ENCODE peak calls at places on chromosomes 7 and 10, in five cellular contexts. One of them, this sample, is unnamed.

GRCh38 chr7:92133133-92133736 is 1.0 kb downstream of the CYP51A1 start:
- DNase-seq in PC-9: no peak
- DNase-seq in ascending aorta: no peak
- DNase-seq in stimulated activated CD4-positive, alpha-beta T cell treated with anti-CD3 and anti-CD28 coated beads, Interleukin-2, amount 100 ng/mL, for 24 hours: no peak
- DNase-seq in brain microvascular endothelial cell: no peak
- DNase-seq in this sample: no peak

GRCh38 chr10:68208424-68209042 is 23.4 kb downstream of the ATOH7 start:
- DNase-seq in PC-9: peak; percentile 63
- DNase-seq in brain microvascular endothelial cell: peak; percentile 72
- DNase-seq in stimulated activated CD4-positive, alpha-beta T cell treated with anti-CD3 and anti-CD28 coated beads, Interleukin-2, amount 100 ng/mL, for 24 hours: peak; percentile 9
- DNase-seq in ascending aorta: no peak
- DNase-seq in this sample: peak; percentile 24

GRCh38 chr10:27319752-27320561 is 79.4 kb upstream of the ACBD5 start:
- DNase-seq in stimulated activated CD4-positive, alpha-beta T cell treated with anti-CD3 and anti-CD28 coated beads, Interleukin-2, amount 100 ng/mL, for 24 hours: peak; percentile 45
- DNase-seq in PC-9: peak; percentile 86
- DNase-seq in brain microvascular endothelial cell: peak; percentile 13
- DNase-seq in ascending aorta: peak; percentile 49
- DNase-seq in this sample: peak; percentile 27

GRCh38 chr7:6536262-6536770 is 14.9 kb downstream of the GRID2IP start:
- DNase-seq in stimulated activated CD4-positive, alpha-beta T cell treated with anti-CD3 and anti-CD28 coated beads, Interleukin-2, amount 100 ng/mL, for 24 hours: no peak
- DNase-seq in brain microvascular endothelial cell: no peak
- DNase-seq in PC-9: no peak
- DNase-seq in ascending aorta: no peak
- DNase-seq in this sample: no peak

GRCh38 chr10:85920311-85920710 is 446.3 kb downstream of the GRID1 start:
- DNase-seq in PC-9: no peak
- DNase-seq in stimulated activated CD4-positive, alpha-beta T cell treated with anti-CD3 and anti-CD28 coated beads, Interleukin-2, amount 100 ng/mL, for 24 hours: no peak
- DNase-seq in brain microvascular endothelial cell: no peak
- DNase-seq in ascending aorta: no peak
- DNase-seq in this sample: no peak

GRCh38 chr10:4434536-4435071 is 391.4 kb upstream of the AKR1E2 start:
- DNase-seq in PC-9: no peak
- DNase-seq in brain microvascular endothelial cell: no peak
- DNase-seq in ascending aorta: no peak
- DNase-seq in stimulated activated CD4-positive, alpha-beta T cell treated with anti-CD3 and anti-CD28 coated beads, Interleukin-2, amount 100 ng/mL, for 24 hours: no peak
- DNase-seq in this sample: no peak

GRCh38 chr7:82360591-82361386 is 82.8 kb downstream of the CACNA2D1 start:
- DNase-seq in ascending aorta: no peak
- DNase-seq in PC-9: no peak
- DNase-seq in stimulated activated CD4-positive, alpha-beta T cell treated with anti-CD3 and anti-CD28 coated beads, Interleukin-2, amount 100 ng/mL, for 24 hours: no peak
- DNase-seq in brain microvascular endothelial cell: no peak
- DNase-seq in this sample: no peak

GRCh38 chr7:25173184-25173583 is 48.1 kb upstream of the CYCS start:
- DNase-seq in brain microvascular endothelial cell: no peak
- DNase-seq in ascending aorta: no peak
- DNase-seq in stimulated activated CD4-positive, alpha-beta T cell treated with anti-CD3 and anti-CD28 coated beads, Interleukin-2, amount 100 ng/mL, for 24 hours: no peak
- DNase-seq in PC-9: no peak
- DNase-seq in this sample: no peak

GRCh38 chr10:58477122-58477521 is 35.5 kb upstream of the BICC1 start:
- DNase-seq in PC-9: no peak
- DNase-seq in brain microvascular endothelial cell: peak; percentile 34
- DNase-seq in ascending aorta: no peak
- DNase-seq in stimulated activated CD4-positive, alpha-beta T cell treated with anti-CD3 and anti-CD28 coated beads, Interleukin-2, amount 100 ng/mL, for 24 hours: no peak
- DNase-seq in this sample: no peak

GRCh38 chr10:61942997-61943457 is 41.5 kb downstream of the ARID5B start:
- DNase-seq in ascending aorta: no peak
- DNase-seq in PC-9: peak; percentile 72
- DNase-seq in brain microvascular endothelial cell: peak; percentile 25
- DNase-seq in stimulated activated CD4-positive, alpha-beta T cell treated with anti-CD3 and anti-CD28 coated beads, Interleukin-2, amount 100 ng/mL, for 24 hours: no peak
- DNase-seq in this sample: no peak

GRCh38 chr7:91198371-91198770 is 65.9 kb upstream of the FZD1 start:
- DNase-seq in brain microvascular endothelial cell: no peak
- DNase-seq in stimulated activated CD4-positive, alpha-beta T cell treated with anti-CD3 and anti-CD28 coated beads, Interleukin-2, amount 100 ng/mL, for 24 hours: no peak
- DNase-seq in PC-9: no peak
- DNase-seq in ascending aorta: no peak
- DNase-seq in this sample: no peak

GRCh38 chr10:84118395-84119006 is 20.8 kb upstream of the GHITM start:
- DNase-seq in brain microvascular endothelial cell: no peak
- DNase-seq in stimulated activated CD4-positive, alpha-beta T cell treated with anti-CD3 and anti-CD28 coated beads, Interleukin-2, amount 100 ng/mL, for 24 hours: no peak
- DNase-seq in PC-9: peak; percentile 40
- DNase-seq in ascending aorta: no peak
- DNase-seq in this sample: no peak

GRCh38 chr7:28069788-28070187 is 110.8 kb downstream of the JAZF1 start:
- DNase-seq in stimulated activated CD4-positive, alpha-beta T cell treated with anti-CD3 and anti-CD28 coated beads, Interleukin-2, amount 100 ng/mL, for 24 hours: no peak
- DNase-seq in brain microvascular endothelial cell: no peak
- DNase-seq in ascending aorta: no peak
- DNase-seq in PC-9: no peak
- DNase-seq in this sample: no peak

GRCh38 chr10:30828227-30828626 is 198.7 kb upstream of the LYZL2 start:
- DNase-seq in stimulated activated CD4-positive, alpha-beta T cell treated with anti-CD3 and anti-CD28 coated beads, Interleukin-2, amount 100 ng/mL, for 24 hours: no peak
- DNase-seq in brain microvascular endothelial cell: no peak
- DNase-seq in PC-9: no peak
- DNase-seq in ascending aorta: no peak
- DNase-seq in this sample: no peak

GRCh38 chr10:119521443-119522204 is 20.9 kb downstream of the RGS10 start:
- DNase-seq in ascending aorta: no peak
- DNase-seq in brain microvascular endothelial cell: peak; percentile 26
- DNase-seq in stimulated activated CD4-positive, alpha-beta T cell treated with anti-CD3 and anti-CD28 coated beads, Interleukin-2, amount 100 ng/mL, for 24 hours: no peak
- DNase-seq in PC-9: peak; percentile 85
- DNase-seq in this sample: no peak

GRCh38 chr10:101161494-101162299 is 30.6 kb downstream of the TLX1 start:
- DNase-seq in brain microvascular endothelial cell: peak; percentile 50
- DNase-seq in ascending aorta: no peak
- DNase-seq in stimulated activated CD4-positive, alpha-beta T cell treated with anti-CD3 and anti-CD28 coated beads, Interleukin-2, amount 100 ng/mL, for 24 hours: peak; percentile 70
- DNase-seq in PC-9: peak; percentile 48
- DNase-seq in this sample: peak; percentile 12